ENCODE peak calls at places on chromosomes 6 and 20, in five cellular contexts. P is hepatocyte, C is mammary epithelial cell, Y is PC-3, M is ovary. Z is an unnamed sample. For H3K4me1, the result is how much of the 10 kb centered on the place peaks cover.

GRCh38 chr20:56208121-56208520 is 40.4 kb upstream of the MC3R start:
- DNase-seq in C (no peak), P (no peak), M (no peak), Y (no peak), Z (no peak)

GRCh38 chr20:8647868-8648495 is 420.9 kb upstream of the PLCB4 start:
- DNase-seq in P (no peak), C (no peak), M (peak), Y (no peak), Z (no peak)

GRCh38 chr6:55886185-55886836 is 10.9 kb upstream of the BMP5 start:
- DNase-seq in M (no peak), Y (peak), C (no peak), P (peak), Z (no peak)

GRCh38 chr20:43849496-43850197 is 65.0 kb upstream of the TOX2 start:
- DNase-seq in M (no peak), Y (peak), P (peak), C (peak), Z (no peak)

GRCh38 chr20:1810926-1811620 is 84.1 kb upstream of the SIRPA start:
- DNase-seq in P (no peak), Y (no peak), M (no peak), C (peak), Z (no peak)

GRCh38 chr20:24872291-24873014 is 76.6 kb upstream of the CST7 start:
- DNase-seq in Y (no peak), M (no peak), P (no peak), C (no peak), Z (peak)

GRCh38 chr20:9059931-9060330 is 9.0 kb upstream of the PLCB4 start:
- DNase-seq in M (no peak), P (no peak), Y (peak), C (peak), Z (no peak)

GRCh38 chr6:111784423-111784822 is 88.8 kb downstream of the FYN start:
- DNase-seq in C (peak), Y (no peak), M (no peak), P (no peak), Z (no peak)

GRCh38 chr6:32188381-32189081 is 1.5 kb downstream of the PBX2 start:
- DNase-seq in P (no peak), M (peak), Y (no peak), C (no peak), Z (no peak)
- H3K4me1 ChIP-seq in P (under half), M (under half), Y (under half), C (under half), Z (half or more)

GRCh38 chr6:32971581-32972352 is 3.4 kb downstream of the BRD2 start:
- DNase-seq in Y (peak), C (peak), P (peak), M (peak), Z (peak)
- TF ChIP-seq CTCF in Y (no peak), C (no peak), P (no peak), M (peak), Z (no peak)

GRCh38 chr6:160347259-160348208 is 644 bp upstream of the SLC22A3 start:
- DNase-seq in P (no peak), Y (no peak), M (no peak), C (no peak), Z (peak)
- H3K4me3 ChIP-seq in P (peak), Y (no peak), M (peak), C (peak), Z (peak)

DNA sequence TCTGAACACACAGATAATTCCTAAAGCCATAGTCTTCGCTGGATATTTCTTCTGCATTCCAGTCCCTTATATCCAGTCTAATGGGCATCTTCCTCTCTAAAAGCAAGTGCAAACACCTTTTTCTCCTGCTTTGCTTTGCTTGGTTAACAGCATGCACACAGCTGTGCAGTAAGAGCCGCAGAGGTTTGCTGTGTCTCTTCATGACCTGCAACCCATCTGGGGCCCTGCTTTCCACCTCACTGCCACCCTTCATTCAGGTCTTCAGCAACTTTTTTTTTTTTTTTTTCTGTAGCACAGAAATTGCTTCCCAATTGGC is 14.4 kb downstream of the NEDD9 start:
- DNase-seq in Y (no peak), P (no peak), C (no peak), M (no peak), Z (no peak)
- H3K4me1 ChIP-seq in Y (under half), P (under half), C (under half), M (under half), Z (half or more)

DNA sequence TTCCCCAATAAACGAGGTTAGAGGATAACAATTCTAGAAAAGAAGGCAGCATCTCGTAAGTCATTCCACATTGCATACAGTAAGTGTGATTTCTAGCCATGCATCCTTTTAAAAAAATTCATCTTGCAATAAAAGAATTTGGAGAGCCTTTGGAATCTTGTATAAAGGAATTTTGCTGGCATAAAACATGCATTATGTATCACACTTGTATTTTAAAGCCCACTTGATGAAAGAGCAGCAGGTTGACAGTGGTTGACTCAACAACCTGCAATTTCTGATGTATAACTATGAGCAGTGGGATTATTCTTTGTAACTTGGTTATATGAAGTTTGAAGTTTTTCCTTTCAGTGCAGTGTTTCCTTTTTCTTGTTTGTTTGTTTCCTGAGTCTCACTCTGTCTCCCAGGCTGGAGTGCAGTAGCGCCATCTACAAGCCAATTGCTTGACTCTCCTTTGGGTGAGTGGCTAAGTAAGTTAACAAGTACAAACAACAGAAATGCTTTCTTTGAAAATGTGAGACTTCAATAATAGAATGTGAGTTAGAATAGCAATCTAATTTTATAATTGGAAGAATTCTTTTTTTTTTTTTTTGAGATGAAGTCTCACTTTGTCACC is 39.9 kb downstream of the JARID2 start:
- DNase-seq in P (no peak), Y (peak), M (no peak), C (no peak), Z (no peak)
- TF ChIP-seq CTCF in P (no peak), Y (peak), M (no peak), C (no peak), Z (peak)

GRCh38 chr6:41715779-41716515 is 19.5 kb downstream of the TFEB start:
- DNase-seq in Y (no peak), M (no peak), P (no peak), C (no peak), Z (no peak)
- H3K4me3 ChIP-seq in Y (no peak), M (no peak), P (no peak), C (no peak), Z (no peak)

GRCh38 chr6:32977272-32977952 is 9.0 kb downstream of the BRD2 start:
- DNase-seq in C (no peak), P (no peak), M (no peak), Y (no peak), Z (no peak)
- H3K4me1 ChIP-seq in C (under half), P (under half), M (under half), Y (under half), Z (under half)

GRCh38 chr20:50746138-50746940 is 15.0 kb downstream of the PARD6B start:
- DNase-seq in Y (no peak), M (no peak), C (peak), P (peak), Z (no peak)

GRCh38 chr20:50745634-50746137 is 14.3 kb downstream of the PARD6B start:
- DNase-seq in Y (peak), M (no peak), P (no peak), C (peak), Z (no peak)

GRCh38 chr20:50747275-50747674 is 15.9 kb downstream of the PARD6B start:
- DNase-seq in Y (no peak), M (no peak), C (no peak), P (no peak), Z (no peak)

GRCh38 chr20:50743087-50743486 is 11.7 kb downstream of the PARD6B start:
- DNase-seq in Y (no peak), C (no peak), M (no peak), P (no peak), Z (no peak)

GRCh38 chr20:50744143-50744792 is 12.9 kb downstream of the PARD6B start:
- DNase-seq in M (peak), Y (peak), C (peak), P (peak), Z (no peak)
- TF ChIP-seq CTCF in M (peak), Y (peak), C (peak), P (peak), Z (peak)

GRCh38 chr20:12715371-12715770 is 293.4 kb upstream of the SPTLC3 start:
- DNase-seq in M (no peak), Y (no peak), C (peak), P (no peak), Z (no peak)
- H3K4me3 ChIP-seq in M (no peak), Y (no peak), C (no peak), P (no peak), Z (no peak)

GRCh38 chr6:36032245-36032644 is 4.6 kb downstream of the MAPK14 start:
- DNase-seq in P (no peak), C (no peak), Y (no peak), M (no peak), Z (no peak)

GRCh38 chr6:36028887-36029324 is 1.3 kb downstream of the MAPK14 start:
- DNase-seq in Y (peak), M (peak), P (peak), C (peak), Z (peak)

GRCh38 chr6:36027501-36028087 is at the start of gene MAPK14:
- DNase-seq in Y (peak), P (peak), M (peak), C (peak), Z (peak)

GRCh38 chr6:36028088-36028886 is 679 bp downstream of the MAPK14 start:
- DNase-seq in C (peak), M (peak), Y (peak), P (peak), Z (peak)

GRCh38 chr6:36029464-36029863 is 1.9 kb downstream of the MAPK14 start:
- DNase-seq in M (no peak), P (no peak), Y (peak), C (peak), Z (no peak)
- H3K4me1 ChIP-seq in M (under half), P (under half), Y (under half), C (under half), Z (under half)